ENCODE peak calls at places on chromosomes 16 and 17, in eight cellular contexts. L is PC-9, X is B cell, H is non-pigmented ciliary epithelial cell, M is GM19239, P is NCI-H69, D is RPMI7951, G is mammary epithelial cell. U is an unnamed sample.

GRCh38 chr16:6524501-6524900 is 808.1 kb upstream of the RBFOX1 start:
- DNase-seq in G (no peak), L (no peak), P (no peak), M (no peak), H (no peak), D (no peak), X (no peak), U (no peak)

GRCh38 chr17:46837521-46837920 is 13.9 kb upstream of the WNT9B start:
- DNase-seq in X (no peak), D (peak; percentile 13), L (no peak), M (no peak), H (no peak), P (no peak), G (no peak), U (no peak)

GRCh38 chr17:2071421-2072281 is 16.7 kb downstream of the HIC1 start:
- DNase-seq in G (no peak), M (no peak), D (no peak), L (no peak), X (no peak), H (no peak), P (no peak), U (no peak)

GRCh38 chr16:30767767-30768465 is 5.8 kb downstream of the RNF40 start:
- DNase-seq in H (no peak), P (no peak), D (no peak), L (no peak), G (no peak), M (no peak), X (no peak), U (no peak)

GRCh38 chr16:57113042-57113453 is 20.7 kb downstream of the CPNE2 start:
- DNase-seq in M (no peak), D (peak; percentile 91), P (no peak), L (no peak), H (no peak), G (no peak), X (no peak), U (no peak)

GRCh38 chr16:86211800-86212199 is 298.5 kb upstream of the FOXF1 start:
- DNase-seq in X (no peak), H (no peak), P (no peak), L (no peak), M (no peak), G (no peak), D (no peak), U (no peak)

GRCh38 chr17:45413498-45413923 is 19.2 kb downstream of the ARHGAP27 start:
- DNase-seq in D (no peak), G (no peak), L (no peak), M (peak; percentile 62), X (peak; percentile 85), P (no peak), H (no peak), U (no peak)

GRCh38 chr17:37538991-37539659 is 49.4 kb downstream of the DUSP14 start:
- DNase-seq in L (no peak), M (no peak), X (no peak), G (no peak), P (no peak), D (no peak), H (no peak), U (no peak)